ENCODE peak calls at places on chromosomes 12 and 14, in ten cellular contexts. G is HepG2; L is RKO; C is left colon; Y is NCI-H1092 treated with DMSO at 0.1 percent for 48 hours; Z is aorta; F is mesothelial cell of epicardium; W is transverse colon; H is activated B cell treated with CpG ODN at 0.5 μM for 24 hours; B is activated CD8-positive, alpha-beta memory T cell treated with anti-CD3 and anti-CD28 coated beads for 4 hours. D is an unnamed sample.

GRCh38 chr14:95979339-95980042 is 59.7 kb upstream of the C14orf132 start:
- DNase-seq in G (no peak), L (peak; percentile 10), C (no peak), Y (peak; percentile 34), Z (no peak), F (no peak), W (no peak), H (no peak), B (no peak), D (no peak)

GRCh38 chr12:80711866-80712265 is 4.4 kb downstream of the MYF6 start:
- DNase-seq in G (no peak), L (no peak), C (no peak), Y (no peak), Z (no peak), F (no peak), W (no peak), H (no peak), B (no peak), D (no peak)

GRCh38 chr14:74945852-74946658 is 9.3 kb downstream of the PGF start:
- DNase-seq in G (peak; percentile 84), L (peak; percentile 67), C (peak; percentile 82), Y (peak; percentile 60), Z (peak; percentile 85), F (peak; percentile 82), W (peak; percentile 82), H (peak; percentile 61), B (peak; percentile 49), D (peak; percentile 39)

GRCh38 chr12:22312336-22312735 is 22.2 kb downstream of the ST8SIA1 start:
- DNase-seq in G (peak; percentile 5), L (no peak), C (no peak), Y (no peak), Z (peak; percentile 48), F (no peak), W (no peak), H (no peak), B (no peak), D (no peak)

GRCh38 chr12:47740536-47741339 is 15.4 kb upstream of the ENDOU start:
- DNase-seq in G (peak; percentile 9), L (no peak), C (no peak), Y (peak; percentile 58), Z (no peak), F (no peak), W (peak; percentile 58), H (no peak), B (no peak), D (no peak)

GRCh38 chr14:23055147-23055550 is 2.2 kb downstream of the CDH24 start:
- DNase-seq in G (no peak), L (no peak), C (no peak), Y (no peak), Z (no peak), F (no peak), W (no peak), H (no peak), B (no peak), D (no peak)

GRCh38 chr12:45989277-45989856 is 1.0 kb downstream of the SCAF11 start:
- DNase-seq in G (no peak), L (peak; percentile 65), C (no peak), Y (peak; percentile 71), Z (no peak), F (no peak), W (no peak), H (no peak), B (no peak), D (peak; percentile 28)

GRCh38 chr12:90631581-90631980 is 323.4 kb downstream of the CCER1 start:
- DNase-seq in G (no peak), L (no peak), C (no peak), Y (no peak), Z (no peak), F (no peak), W (no peak), H (no peak), B (no peak), D (no peak)

GRCh38 chr14:67416085-67416484 is 4.1 kb upstream of the PLEK2 start:
- DNase-seq in G (no peak), L (no peak), C (no peak), Y (no peak), Z (no peak), F (no peak), W (no peak), H (no peak), B (no peak), D (no peak)

GRCh38 chr12:69527506-69528272 is 57.5 kb downstream of the FRS2 start:
- DNase-seq in G (no peak), L (no peak), C (no peak), Y (no peak), Z (no peak), F (no peak), W (no peak), H (no peak), B (no peak), D (no peak)

GRCh38 chr12:53049582-53050318 is at the start of gene TNS2:
- DNase-seq in G (peak; percentile 72), L (no peak), C (peak; percentile 74), Y (peak; percentile 17), Z (peak; percentile 87), F (no peak), W (peak; percentile 72), H (no peak), B (no peak), D (no peak)

GRCh38 chr12:106226884-106227640 is 20.8 kb downstream of the CKAP4 start:
- DNase-seq in G (peak; percentile 55), L (peak; percentile 66), C (peak; percentile 10), Y (peak; percentile 58), Z (no peak), F (no peak), W (no peak), H (no peak), B (no peak), D (peak; percentile 28)

GRCh38 chr12:131971226-131971625 is 21.5 kb downstream of the EP400 start:
- DNase-seq in G (no peak), L (no peak), C (no peak), Y (no peak), Z (no peak), F (no peak), W (no peak), H (no peak), B (no peak), D (no peak)

GRCh38 chr12:114221136-114221838 is 184.7 kb downstream of the TBX5 start:
- DNase-seq in G (no peak), L (no peak), C (no peak), Y (no peak), Z (no peak), F (no peak), W (no peak), H (no peak), B (no peak), D (no peak)

D was measured in HCT116.